ENCODE peak calls at places on chromosomes 6 and 20, in eight cellular contexts. One of them, this sample, is unnamed. For H3K4me1 and H3K27me3, the result is how much of the 10 kb centered on the place peaks cover.

GRCh38 chr6:108766886-108767285 is 81.3 kb upstream of the ARMC2 start:
- DNase-seq in astrocyte: no peak
- DNase-seq in colonic mucosa: no peak
- DNase-seq in small intestine: no peak
- DNase-seq in stomach: no peak
- DNase-seq in heart right ventricle: no peak
- DNase-seq in A673: no peak
- DNase-seq in CD4-positive, CD25-positive, alpha-beta regulatory T cell: no peak
- DNase-seq in this sample: no peak

GRCh38 chr6:169968541-169969270 is 217.3 kb downstream of the ERMARD start:
- DNase-seq in astrocyte: no peak
- DNase-seq in colonic mucosa: peak
- DNase-seq in small intestine: no peak
- DNase-seq in stomach: peak
- DNase-seq in heart right ventricle: peak
- DNase-seq in A673: no peak
- DNase-seq in CD4-positive, CD25-positive, alpha-beta regulatory T cell: no peak
- DNase-seq in this sample: no peak

GRCh38 chr6:111870054-111870750 is 3.0 kb downstream of the FYN start:
- DNase-seq in astrocyte: no peak
- DNase-seq in colonic mucosa: no peak
- DNase-seq in small intestine: no peak
- DNase-seq in stomach: no peak
- DNase-seq in heart right ventricle: no peak
- DNase-seq in A673: no peak
- DNase-seq in CD4-positive, CD25-positive, alpha-beta regulatory T cell: peak
- DNase-seq in this sample: no peak

GRCh38 chr6:52984247-52984646 is 10.8 kb downstream of the GSTA4 start:
- DNase-seq in astrocyte: peak
- DNase-seq in colonic mucosa: no peak
- DNase-seq in small intestine: peak
- DNase-seq in stomach: no peak
- DNase-seq in heart right ventricle: no peak
- DNase-seq in A673: no peak
- DNase-seq in CD4-positive, CD25-positive, alpha-beta regulatory T cell: peak
- DNase-seq in this sample: no peak

GRCh38 chr6:107061125-107062020 is 33.4 kb downstream of the MTRES1 start:
- DNase-seq in astrocyte: no peak
- DNase-seq in colonic mucosa: no peak
- DNase-seq in small intestine: no peak
- DNase-seq in stomach: no peak
- DNase-seq in heart right ventricle: no peak
- DNase-seq in A673: no peak
- DNase-seq in CD4-positive, CD25-positive, alpha-beta regulatory T cell: peak
- DNase-seq in this sample: peak

GRCh38 chr20:50519036-50519780 is 9.0 kb downstream of the PTPN1 start:
- DNase-seq in astrocyte: no peak
- DNase-seq in colonic mucosa: no peak
- DNase-seq in small intestine: no peak
- DNase-seq in stomach: no peak
- DNase-seq in heart right ventricle: no peak
- DNase-seq in A673: no peak
- DNase-seq in CD4-positive, CD25-positive, alpha-beta regulatory T cell: peak
- DNase-seq in this sample: no peak

GRCh38 chr6:133632906-133633305 is 256.0 kb upstream of the TCF21 start:
- DNase-seq in astrocyte: no peak
- DNase-seq in colonic mucosa: no peak
- DNase-seq in small intestine: no peak
- DNase-seq in stomach: no peak
- DNase-seq in heart right ventricle: no peak
- DNase-seq in A673: no peak
- DNase-seq in CD4-positive, CD25-positive, alpha-beta regulatory T cell: no peak
- DNase-seq in this sample: no peak

GRCh38 chr6:4114123-4114522 is 21.3 kb downstream of the ECI2 start:
- DNase-seq in astrocyte: no peak
- DNase-seq in colonic mucosa: no peak
- DNase-seq in small intestine: no peak
- DNase-seq in stomach: no peak
- DNase-seq in heart right ventricle: no peak
- DNase-seq in A673: no peak
- DNase-seq in CD4-positive, CD25-positive, alpha-beta regulatory T cell: no peak
- DNase-seq in this sample: no peak

GRCh38 chr20:925516-925915 is 9.4 kb upstream of the ANGPT4 start:
- DNase-seq in astrocyte: no peak
- DNase-seq in colonic mucosa: no peak
- DNase-seq in small intestine: no peak
- DNase-seq in stomach: no peak
- DNase-seq in heart right ventricle: no peak
- DNase-seq in A673: no peak
- DNase-seq in CD4-positive, CD25-positive, alpha-beta regulatory T cell: no peak
- DNase-seq in this sample: no peak

GRCh38 chr6:90204327-90204726 is 92.3 kb downstream of the BACH2 start:
- DNase-seq in astrocyte: peak
- DNase-seq in colonic mucosa: no peak
- DNase-seq in small intestine: no peak
- DNase-seq in stomach: no peak
- DNase-seq in heart right ventricle: no peak
- DNase-seq in A673: no peak
- DNase-seq in CD4-positive, CD25-positive, alpha-beta regulatory T cell: no peak
- DNase-seq in this sample: no peak

DNA sequence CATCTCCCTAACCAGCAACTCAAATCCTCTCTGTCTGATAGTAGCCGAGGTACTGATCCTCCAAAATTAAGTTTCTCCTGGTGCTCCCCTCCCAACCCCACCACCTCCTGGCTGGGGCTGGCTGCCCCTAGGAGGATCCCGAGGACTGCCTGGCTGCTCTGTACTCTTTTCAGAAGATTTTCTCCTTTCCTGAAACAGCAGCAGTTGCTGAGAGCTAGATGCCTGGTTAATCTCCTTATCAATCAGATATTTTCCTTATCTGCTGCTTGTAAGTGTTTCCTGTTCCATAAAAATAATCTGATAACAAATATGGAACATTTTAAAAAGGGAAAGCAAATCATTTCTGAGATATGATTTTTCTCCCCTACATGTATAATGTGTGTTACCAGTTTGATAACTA is 52.8 kb downstream of the ZMYND8 start:
- DNase-seq in astrocyte: no peak
- DNase-seq in colonic mucosa: no peak
- DNase-seq in small intestine: no peak
- DNase-seq in stomach: no peak
- DNase-seq in heart right ventricle: no peak
- DNase-seq in A673: no peak
- DNase-seq in CD4-positive, CD25-positive, alpha-beta regulatory T cell: no peak
- DNase-seq in this sample: no peak
- H3K27ac ChIP-seq in astrocyte: peak
- H3K27ac ChIP-seq in colonic mucosa: peak
- H3K27ac ChIP-seq in small intestine: peak
- H3K27ac ChIP-seq in stomach: peak
- H3K27ac ChIP-seq in heart right ventricle: peak
- H3K27ac ChIP-seq in A673: no peak
- H3K27ac ChIP-seq in CD4-positive, CD25-positive, alpha-beta regulatory T cell: no peak
- H3K27ac ChIP-seq in this sample: peak

GRCh38 chr20:32522525-32522774 is 62.7 kb downstream of the NOL4L start:
- DNase-seq in astrocyte: no peak
- DNase-seq in colonic mucosa: no peak
- DNase-seq in small intestine: no peak
- DNase-seq in stomach: no peak
- DNase-seq in heart right ventricle: no peak
- DNase-seq in A673: no peak
- DNase-seq in CD4-positive, CD25-positive, alpha-beta regulatory T cell: peak
- DNase-seq in this sample: no peak

GRCh38 chr20:32521780-32522524 is 63.2 kb downstream of the NOL4L start:
- DNase-seq in astrocyte: no peak
- DNase-seq in colonic mucosa: peak
- DNase-seq in small intestine: peak
- DNase-seq in stomach: peak
- DNase-seq in heart right ventricle: peak
- DNase-seq in A673: peak
- DNase-seq in CD4-positive, CD25-positive, alpha-beta regulatory T cell: peak
- DNase-seq in this sample: peak

GRCh38 chr20:32523613-32524218 is 61.4 kb downstream of the NOL4L start:
- DNase-seq in astrocyte: no peak
- DNase-seq in colonic mucosa: no peak
- DNase-seq in small intestine: no peak
- DNase-seq in stomach: no peak
- DNase-seq in heart right ventricle: no peak
- DNase-seq in A673: no peak
- DNase-seq in CD4-positive, CD25-positive, alpha-beta regulatory T cell: no peak
- DNase-seq in this sample: no peak

GRCh38 chr20:32524871-32525501 is 60.1 kb downstream of the NOL4L start:
- DNase-seq in astrocyte: no peak
- DNase-seq in colonic mucosa: no peak
- DNase-seq in small intestine: peak
- DNase-seq in stomach: peak
- DNase-seq in heart right ventricle: peak
- DNase-seq in A673: no peak
- DNase-seq in CD4-positive, CD25-positive, alpha-beta regulatory T cell: no peak
- DNase-seq in this sample: peak

GRCh38 chr20:32522775-32523612 is 62.1 kb downstream of the NOL4L start:
- DNase-seq in astrocyte: no peak
- DNase-seq in colonic mucosa: no peak
- DNase-seq in small intestine: no peak
- DNase-seq in stomach: no peak
- DNase-seq in heart right ventricle: no peak
- DNase-seq in A673: no peak
- DNase-seq in CD4-positive, CD25-positive, alpha-beta regulatory T cell: no peak
- DNase-seq in this sample: no peak
- H3K4me1 ChIP-seq in astrocyte: under half
- H3K4me1 ChIP-seq in colonic mucosa: under half
- H3K4me1 ChIP-seq in small intestine: under half
- H3K4me1 ChIP-seq in stomach: under half
- H3K4me1 ChIP-seq in heart right ventricle: under half
- H3K4me1 ChIP-seq in A673: under half
- H3K4me1 ChIP-seq in CD4-positive, CD25-positive, alpha-beta regulatory T cell: half or more
- H3K4me1 ChIP-seq in this sample: under half

DNA sequence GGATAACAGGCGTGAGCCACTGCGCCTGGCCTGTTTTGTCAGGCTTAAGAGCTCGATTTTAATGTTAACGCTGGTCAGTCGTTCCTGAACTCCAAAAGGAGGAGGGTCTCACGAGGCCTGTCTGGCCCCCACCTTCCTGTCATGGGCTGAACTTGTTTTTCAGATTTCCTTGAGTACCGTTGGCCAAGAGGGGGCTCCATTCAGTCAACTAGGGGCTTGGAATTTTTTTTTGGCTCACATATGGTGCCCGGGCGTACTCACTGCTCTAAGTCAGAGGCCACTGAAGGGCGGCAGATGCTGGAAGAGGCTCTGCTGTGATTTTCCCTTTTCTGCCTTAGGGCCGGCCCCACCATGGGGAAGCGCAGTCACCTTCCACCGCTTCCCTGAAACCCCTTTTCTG is 6.9 kb upstream of the BIRC7 start:
- DNase-seq in astrocyte: no peak
- DNase-seq in colonic mucosa: no peak
- DNase-seq in small intestine: no peak
- DNase-seq in stomach: no peak
- DNase-seq in heart right ventricle: no peak
- DNase-seq in A673: no peak
- DNase-seq in CD4-positive, CD25-positive, alpha-beta regulatory T cell: no peak
- DNase-seq in this sample: peak
- H3K27me3 ChIP-seq in astrocyte: under half
- H3K27me3 ChIP-seq in colonic mucosa: under half
- H3K27me3 ChIP-seq in small intestine: under half
- H3K27me3 ChIP-seq in stomach: under half
- H3K27me3 ChIP-seq in heart right ventricle: under half
- H3K27me3 ChIP-seq in A673: under half
- H3K27me3 ChIP-seq in CD4-positive, CD25-positive, alpha-beta regulatory T cell: under half
- H3K27me3 ChIP-seq in this sample: under half

DNA sequence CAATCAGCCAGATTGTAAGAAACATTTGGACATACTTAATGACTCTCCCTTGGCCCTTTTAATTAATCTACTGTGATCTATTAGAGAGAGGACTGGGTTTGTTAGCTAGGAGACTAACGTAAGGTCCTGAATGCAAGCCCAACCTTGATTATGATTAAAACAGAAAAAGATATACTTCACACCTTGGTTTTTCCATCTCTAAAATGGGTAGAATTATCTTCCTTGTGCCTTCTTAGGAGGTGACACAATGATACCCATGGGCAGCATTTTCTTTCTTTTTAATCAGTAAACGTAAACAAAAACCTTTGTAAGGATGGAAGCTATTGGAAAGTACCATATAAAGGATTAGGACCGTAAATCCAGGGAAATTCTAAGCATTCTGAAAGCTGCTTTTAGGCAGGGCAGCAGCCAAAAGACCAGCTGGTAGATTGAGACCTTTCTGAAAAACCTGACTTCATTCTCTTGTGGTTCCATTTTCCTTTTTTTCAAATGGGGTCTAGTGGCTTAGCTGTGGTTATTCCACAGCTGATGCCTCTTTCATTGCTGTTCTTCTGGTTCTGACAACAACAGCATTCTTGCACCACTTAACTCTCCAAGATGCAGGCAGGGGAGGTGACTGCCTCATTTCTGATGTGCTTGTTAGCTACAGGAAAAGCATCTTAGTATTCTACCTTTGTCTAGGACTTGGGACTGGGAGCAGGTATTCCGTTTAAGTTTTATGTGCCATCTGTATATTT is 27.4 kb downstream of the RREB1 start:
- DNase-seq in astrocyte: no peak
- DNase-seq in colonic mucosa: no peak
- DNase-seq in small intestine: no peak
- DNase-seq in stomach: no peak
- DNase-seq in heart right ventricle: no peak
- DNase-seq in A673: no peak
- DNase-seq in CD4-positive, CD25-positive, alpha-beta regulatory T cell: no peak
- DNase-seq in this sample: no peak
- H3K27ac ChIP-seq in astrocyte: no peak
- H3K27ac ChIP-seq in colonic mucosa: peak
- H3K27ac ChIP-seq in small intestine: no peak
- H3K27ac ChIP-seq in stomach: peak
- H3K27ac ChIP-seq in heart right ventricle: no peak
- H3K27ac ChIP-seq in A673: no peak
- H3K27ac ChIP-seq in CD4-positive, CD25-positive, alpha-beta regulatory T cell: no peak
- H3K27ac ChIP-seq in this sample: peak